ENCODE peak calls at places on chromosomes 13 and 19, in seven cellular contexts. R is activated naive CD4-positive, alpha-beta T cell treated with anti-CD3 and anti-CD28 coated beads, Interleukin-2, amount 50 U/mL, for 72 hours; F is B cell; N is WERI-Rb-1; S is fibroblast of the aortic adventitia; W is K562; Z is myocyte. T is an unnamed sample.

GRCh38 chr13:36530050-36530789 is 97.9 kb downstream of the CCNA1 start:
- DNase-seq in Z (no peak), S (peak; percentile 48), R (no peak), F (no peak), W (no peak), N (no peak), T (no peak)

GRCh38 chr19:23263396-23263795 is 13.2 kb upstream of the ZNF724 start:
- DNase-seq in N (no peak), R (no peak), Z (no peak), S (no peak), F (no peak), W (no peak), T (no peak)

GRCh38 chr13:79404985-79405384 is 1.1 kb downstream of the RBM26 start:
- DNase-seq in N (no peak), F (no peak), S (no peak), W (peak; percentile 15), Z (peak; percentile 34), R (no peak), T (no peak)

GRCh38 chr13:95644611-95645052 is at the start of gene DZIP1:
- DNase-seq in S (peak; percentile 85), N (peak; percentile 98), R (peak; percentile 46), W (no peak), F (no peak), Z (peak; percentile 92), T (no peak)

GRCh38 chr13:113726961-113727411 is 32.0 kb upstream of the TMEM255B start:
- DNase-seq in R (no peak), F (no peak), S (peak; percentile 15), N (peak; percentile 50), W (no peak), Z (peak; percentile 89), T (no peak)

GRCh38 chr19:51573331-51573730 is 2.2 kb downstream of the ZNF175 start:
- DNase-seq in R (no peak), N (no peak), Z (no peak), S (peak; percentile 11), W (peak; percentile 68), F (no peak), T (no peak)

GRCh38 chr13:100273576-100273975 is 184.7 kb downstream of the PCCA start:
- DNase-seq in Z (no peak), S (no peak), W (no peak), N (no peak), R (no peak), F (no peak), T (no peak)

GRCh38 chr19:4455742-4456565 is 1.6 kb downstream of the UBXN6 start:
- DNase-seq in N (peak; percentile 64), W (peak; percentile 72), Z (peak; percentile 85), S (peak; percentile 79), F (no peak), R (no peak), T (no peak)

GRCh38 chr19:44051654-44052402 is at the start of gene ZNF223:
- DNase-seq in S (peak; percentile 92), F (peak; percentile 79), W (peak; percentile 79), R (no peak), Z (peak; percentile 98), N (peak; percentile 96), T (peak; percentile 69)

GRCh38 chr13:31756346-31756745 is 17.0 kb downstream of the RXFP2 start:
- DNase-seq in Z (peak; percentile 66), W (no peak), N (no peak), F (no peak), R (no peak), S (peak; percentile 90), T (no peak)

GRCh38 chr13:101453784-101454201 is 1.3 kb downstream of the ITGBL1 start:
- DNase-seq in R (no peak), N (no peak), S (no peak), W (no peak), F (no peak), Z (peak; percentile 43), T (no peak)

GRCh38 chr13:63840551-63841421 is 2425.1 kb upstream of the PCDH20 start:
- DNase-seq in W (no peak), R (no peak), S (no peak), Z (no peak), F (no peak), N (no peak), T (no peak)

GRCh38 chr19:2528543-2529173 is 52.7 kb downstream of the GADD45B start:
- DNase-seq in W (no peak), R (no peak), S (no peak), Z (no peak), F (no peak), N (no peak), T (no peak)

GRCh38 chr19:49472936-49473335 is 1.1 kb upstream of the FLT3LG start:
- DNase-seq in W (no peak), R (no peak), S (no peak), Z (no peak), N (no peak), F (no peak), T (no peak)

GRCh38 chr13:23748109-23748508 is 141.1 kb downstream of the MIPEP start:
- DNase-seq in F (no peak), N (no peak), R (no peak), S (no peak), W (no peak), Z (peak; percentile 42), T (no peak)

GRCh38 chr13:97229699-97230098 is 7.6 kb downstream of the MBNL2 start:
- DNase-seq in W (no peak), N (no peak), S (no peak), F (no peak), Z (no peak), R (no peak), T (no peak)

GRCh38 chr19:13984875-13985741 is 21.0 kb downstream of the RFX1 start:
- DNase-seq in R (no peak), N (no peak), S (no peak), W (no peak), Z (no peak), F (peak; percentile 81), T (no peak)

GRCh38 chr19:17441241-17442135 is 7.0 kb downstream of the TMEM221 start:
- DNase-seq in R (no peak), S (peak; percentile 65), W (peak; percentile 38), N (peak; percentile 48), F (no peak), Z (peak; percentile 13), T (no peak)

GRCh38 chr13:79659161-79659560 is 178.2 kb downstream of the NDFIP2 start:
- DNase-seq in N (no peak), W (no peak), F (no peak), R (no peak), S (peak; percentile 81), Z (peak; percentile 87), T (no peak)

GRCh38 chr13:85520445-85520844 is 278.8 kb downstream of the SLITRK6 start:
- DNase-seq in F (no peak), W (no peak), Z (no peak), R (no peak), N (no peak), S (peak; percentile 70), T (no peak)

GRCh38 chr13:51006067-51006800 is 96.6 kb downstream of the RNASEH2B start:
- DNase-seq in R (no peak), W (no peak), F (no peak), N (no peak), Z (peak; percentile 11), S (peak; percentile 75), T (no peak)

GRCh38 chr13:68066879-68067513 is 836.9 kb upstream of the PCDH9 start:
- DNase-seq in F (no peak), N (no peak), S (no peak), Z (no peak), W (no peak), R (no peak), T (no peak)

GRCh38 chr13:37534181-37534580 is 64.4 kb downstream of the POSTN start:
- DNase-seq in N (no peak), W (no peak), R (no peak), Z (peak; percentile 47), S (peak; percentile 88), F (no peak), T (no peak)

GRCh38 chr13:30224732-30225131 is 82.6 kb downstream of the KATNAL1 start:
- DNase-seq in W (no peak), N (no peak), F (no peak), R (no peak), Z (peak; percentile 30), S (peak; percentile 47), T (no peak)

GRCh38 chr13:72151241-72151640 is 284.2 kb upstream of the DACH1 start:
- DNase-seq in F (no peak), Z (peak; percentile 40), R (no peak), N (no peak), S (peak; percentile 1), W (no peak), T (no peak)

GRCh38 chr13:49995535-49996165 is 1.2 kb upstream of the TRIM13 start:
- DNase-seq in W (no peak), S (peak; percentile 34), N (no peak), Z (no peak), F (peak; percentile 41), R (no peak), T (peak; percentile 43)

GRCh38 chr19:48489608-48490216 is 20.5 kb downstream of the CYTH2 start:
- DNase-seq in F (peak; percentile 76), W (peak; percentile 80), S (peak; percentile 52), N (peak; percentile 78), R (peak; percentile 94), Z (peak; percentile 64), T (no peak)

GRCh38 chr19:56269348-56269747 is 3.2 kb upstream of the EDDM13 start:
- DNase-seq in N (peak; percentile 31), Z (no peak), F (no peak), R (no peak), S (no peak), W (no peak), T (no peak)

GRCh38 chr13:90680826-90681225 is 666.7 kb upstream of the MIR17HG start:
- DNase-seq in N (no peak), S (no peak), R (no peak), F (no peak), W (no peak), Z (no peak), T (no peak)

GRCh38 chr13:66977156-66977555 is 253.0 kb downstream of the PCDH9 start:
- DNase-seq in R (no peak), N (no peak), Z (no peak), W (no peak), S (no peak), F (no peak), T (no peak)

T was measured in GM12878.